ENCODE peak calls at places on chromosomes 11 and 22, in nine cellular contexts. One of them, this sample, is unnamed.

GRCh38 chr11:132228756-132229325 is 858.4 kb downstream of the NTM start:
- DNase-seq in PC-3: no peak
- DNase-seq in aorta: no peak
- DNase-seq in pancreas: no peak
- DNase-seq in RWPE1: no peak
- DNase-seq in stomach: no peak
- DNase-seq in heart right ventricle: no peak
- DNase-seq in heart left ventricle: no peak
- DNase-seq in IMR-90: peak; percentile 43
- DNase-seq in this sample: no peak

GRCh38 chr11:94089356-94089755 is 39.3 kb upstream of the PANX1 start:
- DNase-seq in PC-3: peak; percentile 16
- DNase-seq in aorta: no peak
- DNase-seq in pancreas: no peak
- DNase-seq in RWPE1: no peak
- DNase-seq in stomach: no peak
- DNase-seq in heart right ventricle: no peak
- DNase-seq in heart left ventricle: no peak
- DNase-seq in IMR-90: no peak
- DNase-seq in this sample: no peak

GRCh38 chr11:126561327-126561893 is 205.9 kb downstream of the ST3GAL4 start:
- DNase-seq in PC-3: peak; percentile 70
- DNase-seq in aorta: no peak
- DNase-seq in pancreas: peak; percentile 22
- DNase-seq in RWPE1: peak; percentile 52
- DNase-seq in stomach: no peak
- DNase-seq in heart right ventricle: peak; percentile 48
- DNase-seq in heart left ventricle: peak; percentile 18
- DNase-seq in IMR-90: peak; percentile 69
- DNase-seq in this sample: no peak

GRCh38 chr11:47335733-47336132 is 16.8 kb downstream of the MYBPC3 start:
- DNase-seq in PC-3: no peak
- DNase-seq in aorta: no peak
- DNase-seq in pancreas: no peak
- DNase-seq in RWPE1: no peak
- DNase-seq in stomach: no peak
- DNase-seq in heart right ventricle: no peak
- DNase-seq in heart left ventricle: peak; percentile 10
- DNase-seq in IMR-90: no peak
- DNase-seq in this sample: no peak

GRCh38 chr11:125886997-125887372 is 483 bp upstream of the HYLS1 start:
- DNase-seq in PC-3: peak; percentile 63
- DNase-seq in aorta: peak; percentile 58
- DNase-seq in pancreas: no peak
- DNase-seq in RWPE1: no peak
- DNase-seq in stomach: no peak
- DNase-seq in heart right ventricle: peak; percentile 31
- DNase-seq in heart left ventricle: peak; percentile 30
- DNase-seq in IMR-90: no peak
- DNase-seq in this sample: no peak

GRCh38 chr11:33857924-33858323 is 34.0 kb downstream of the LMO2 start:
- DNase-seq in PC-3: peak; percentile 78
- DNase-seq in aorta: peak; percentile 82
- DNase-seq in pancreas: peak; percentile 68
- DNase-seq in RWPE1: peak; percentile 64
- DNase-seq in stomach: peak; percentile 77
- DNase-seq in heart right ventricle: peak; percentile 80
- DNase-seq in heart left ventricle: peak; percentile 76
- DNase-seq in IMR-90: peak; percentile 54
- DNase-seq in this sample: no peak

GRCh38 chr22:48488611-48489456 is 1338.8 kb downstream of the BRD1 start:
- DNase-seq in PC-3: no peak
- DNase-seq in aorta: no peak
- DNase-seq in pancreas: no peak
- DNase-seq in RWPE1: no peak
- DNase-seq in stomach: no peak
- DNase-seq in heart right ventricle: no peak
- DNase-seq in heart left ventricle: no peak
- DNase-seq in IMR-90: no peak
- DNase-seq in this sample: no peak

GRCh38 chr11:119671561-119672015 is 57.4 kb downstream of the NECTIN1 start:
- DNase-seq in PC-3: no peak
- DNase-seq in aorta: no peak
- DNase-seq in pancreas: no peak
- DNase-seq in RWPE1: no peak
- DNase-seq in stomach: no peak
- DNase-seq in heart right ventricle: peak; percentile 63
- DNase-seq in heart left ventricle: peak; percentile 70
- DNase-seq in IMR-90: peak; percentile 55
- DNase-seq in this sample: no peak

GRCh38 chr11:88292156-88292844 is 45.2 kb downstream of the CTSC start:
- DNase-seq in PC-3: peak; percentile 85
- DNase-seq in aorta: no peak
- DNase-seq in pancreas: peak; percentile 57
- DNase-seq in RWPE1: peak; percentile 20
- DNase-seq in stomach: peak; percentile 54
- DNase-seq in heart right ventricle: peak; percentile 10
- DNase-seq in heart left ventricle: peak; percentile 13
- DNase-seq in IMR-90: peak; percentile 22
- DNase-seq in this sample: no peak

GRCh38 chr11:47305734-47306483 is 36.0 kb downstream of the MADD start:
- DNase-seq in PC-3: no peak
- DNase-seq in aorta: peak; percentile 75
- DNase-seq in pancreas: no peak
- DNase-seq in RWPE1: no peak
- DNase-seq in stomach: no peak
- DNase-seq in heart right ventricle: peak; percentile 74
- DNase-seq in heart left ventricle: peak; percentile 70
- DNase-seq in IMR-90: no peak
- DNase-seq in this sample: no peak

GRCh38 chr11:86990520-86990919 is 35.3 kb upstream of the FZD4 start:
- DNase-seq in PC-3: peak; percentile 82
- DNase-seq in aorta: no peak
- DNase-seq in pancreas: no peak
- DNase-seq in RWPE1: peak; percentile 40
- DNase-seq in stomach: no peak
- DNase-seq in heart right ventricle: no peak
- DNase-seq in heart left ventricle: no peak
- DNase-seq in IMR-90: peak; percentile 79
- DNase-seq in this sample: peak; percentile 50

GRCh38 chr22:20432244-20432686 is 5.4 kb downstream of the SCARF2 start:
- DNase-seq in PC-3: no peak
- DNase-seq in aorta: peak; percentile 12
- DNase-seq in pancreas: no peak
- DNase-seq in RWPE1: no peak
- DNase-seq in stomach: no peak
- DNase-seq in heart right ventricle: no peak
- DNase-seq in heart left ventricle: no peak
- DNase-seq in IMR-90: no peak
- DNase-seq in this sample: no peak

GRCh38 chr22:24532075-24532474 is 22.9 kb downstream of the GUCD1 start:
- DNase-seq in PC-3: no peak
- DNase-seq in aorta: no peak
- DNase-seq in pancreas: peak; percentile 47
- DNase-seq in RWPE1: no peak
- DNase-seq in stomach: no peak
- DNase-seq in heart right ventricle: no peak
- DNase-seq in heart left ventricle: no peak
- DNase-seq in IMR-90: no peak
- DNase-seq in this sample: no peak

GRCh38 chr11:21710791-21711190 is 482.1 kb upstream of the ANO5 start:
- DNase-seq in PC-3: no peak
- DNase-seq in aorta: no peak
- DNase-seq in pancreas: no peak
- DNase-seq in RWPE1: no peak
- DNase-seq in stomach: no peak
- DNase-seq in heart right ventricle: no peak
- DNase-seq in heart left ventricle: no peak
- DNase-seq in IMR-90: no peak
- DNase-seq in this sample: peak; percentile 8

GRCh38 chr11:118009821-118010737 is 23.9 kb downstream of the IL10RA start:
- DNase-seq in PC-3: no peak
- DNase-seq in aorta: no peak
- DNase-seq in pancreas: no peak
- DNase-seq in RWPE1: no peak
- DNase-seq in stomach: no peak
- DNase-seq in heart right ventricle: no peak
- DNase-seq in heart left ventricle: no peak
- DNase-seq in IMR-90: no peak
- DNase-seq in this sample: no peak

GRCh38 chr11:528815-529728 is 6.3 kb downstream of the HRAS start:
- DNase-seq in PC-3: no peak
- DNase-seq in aorta: no peak
- DNase-seq in pancreas: no peak
- DNase-seq in RWPE1: no peak
- DNase-seq in stomach: no peak
- DNase-seq in heart right ventricle: no peak
- DNase-seq in heart left ventricle: no peak
- DNase-seq in IMR-90: no peak
- DNase-seq in this sample: no peak

GRCh38 chr11:90757851-90758494 is 535.1 kb upstream of the CHORDC1 start:
- DNase-seq in PC-3: peak; percentile 82
- DNase-seq in aorta: no peak
- DNase-seq in pancreas: no peak
- DNase-seq in RWPE1: no peak
- DNase-seq in stomach: no peak
- DNase-seq in heart right ventricle: no peak
- DNase-seq in heart left ventricle: no peak
- DNase-seq in IMR-90: no peak
- DNase-seq in this sample: no peak

DNA sequence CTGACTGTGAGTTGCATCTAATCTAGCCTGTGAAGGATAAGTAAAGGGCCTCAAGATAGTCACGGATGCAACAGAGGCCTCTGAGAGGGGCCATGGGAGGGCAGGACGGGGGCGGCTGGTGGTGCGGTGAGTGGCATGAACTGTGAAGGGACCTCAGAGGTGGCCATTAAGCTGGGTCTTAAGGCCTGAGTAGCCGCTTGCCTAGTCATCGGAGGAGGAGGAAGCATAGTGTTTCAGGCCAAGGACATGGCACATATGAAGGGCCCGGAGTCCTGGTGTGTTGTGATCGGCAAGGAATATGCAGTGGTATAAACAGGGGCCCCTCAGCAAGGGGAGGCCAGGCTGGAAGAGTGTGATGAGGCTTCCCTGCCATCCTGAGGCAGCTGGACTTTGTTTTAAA is 51.8 kb downstream of the TRIOBP start:
- DNase-seq in PC-3: no peak
- DNase-seq in aorta: no peak
- DNase-seq in pancreas: no peak
- DNase-seq in RWPE1: no peak
- DNase-seq in stomach: no peak
- DNase-seq in heart right ventricle: no peak
- DNase-seq in heart left ventricle: no peak
- DNase-seq in IMR-90: no peak
- DNase-seq in this sample: no peak
- H3K27ac ChIP-seq in PC-3: peak overlapping the region; percentile 7
- H3K27ac ChIP-seq in aorta: no peak overlapping the region
- H3K27ac ChIP-seq in pancreas: peak overlapping the region; percentile 13
- H3K27ac ChIP-seq in RWPE1: peak overlapping the region; percentile 95
- H3K27ac ChIP-seq in stomach: peak overlapping the region; percentile 96
- H3K27ac ChIP-seq in heart right ventricle: peak overlapping the region; percentile 99
- H3K27ac ChIP-seq in heart left ventricle: peak overlapping the region; percentile 100
- H3K27ac ChIP-seq in IMR-90: peak overlapping the region; percentile 44
- H3K27ac ChIP-seq in this sample: peak overlapping the region; percentile 97

DNA sequence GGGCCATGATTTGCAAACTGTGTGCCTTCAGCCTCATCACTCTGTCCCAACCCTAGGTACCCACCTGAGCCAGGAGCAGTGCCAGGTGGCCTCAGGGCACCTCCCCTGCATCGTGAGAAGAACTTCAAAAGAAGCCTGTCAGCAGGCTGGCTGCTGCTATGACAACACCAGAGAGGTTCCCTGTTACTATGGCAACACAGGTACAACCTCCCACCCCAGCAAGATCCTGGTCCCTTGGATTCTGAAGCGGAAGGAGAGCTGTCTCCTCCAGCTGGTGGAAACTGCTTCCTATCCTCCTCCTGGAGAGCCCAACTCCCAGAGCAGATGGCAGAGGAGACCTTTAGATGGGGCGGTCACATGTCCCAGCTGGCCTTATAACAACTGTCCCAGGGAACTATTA is 2.9 kb downstream of the ZP1 start:
- DNase-seq in PC-3: no peak
- DNase-seq in aorta: no peak
- DNase-seq in pancreas: no peak
- DNase-seq in RWPE1: no peak
- DNase-seq in stomach: no peak
- DNase-seq in heart right ventricle: no peak
- DNase-seq in heart left ventricle: no peak
- DNase-seq in IMR-90: no peak
- DNase-seq in this sample: no peak
- H3K27ac ChIP-seq in PC-3: no peak overlapping the region
- H3K27ac ChIP-seq in aorta: no peak overlapping the region
- H3K27ac ChIP-seq in pancreas: no peak overlapping the region
- H3K27ac ChIP-seq in RWPE1: no peak overlapping the region
- H3K27ac ChIP-seq in stomach: no peak overlapping the region
- H3K27ac ChIP-seq in heart right ventricle: no peak overlapping the region
- H3K27ac ChIP-seq in heart left ventricle: no peak overlapping the region
- H3K27ac ChIP-seq in IMR-90: no peak overlapping the region
- H3K27ac ChIP-seq in this sample: no peak overlapping the region

DNA sequence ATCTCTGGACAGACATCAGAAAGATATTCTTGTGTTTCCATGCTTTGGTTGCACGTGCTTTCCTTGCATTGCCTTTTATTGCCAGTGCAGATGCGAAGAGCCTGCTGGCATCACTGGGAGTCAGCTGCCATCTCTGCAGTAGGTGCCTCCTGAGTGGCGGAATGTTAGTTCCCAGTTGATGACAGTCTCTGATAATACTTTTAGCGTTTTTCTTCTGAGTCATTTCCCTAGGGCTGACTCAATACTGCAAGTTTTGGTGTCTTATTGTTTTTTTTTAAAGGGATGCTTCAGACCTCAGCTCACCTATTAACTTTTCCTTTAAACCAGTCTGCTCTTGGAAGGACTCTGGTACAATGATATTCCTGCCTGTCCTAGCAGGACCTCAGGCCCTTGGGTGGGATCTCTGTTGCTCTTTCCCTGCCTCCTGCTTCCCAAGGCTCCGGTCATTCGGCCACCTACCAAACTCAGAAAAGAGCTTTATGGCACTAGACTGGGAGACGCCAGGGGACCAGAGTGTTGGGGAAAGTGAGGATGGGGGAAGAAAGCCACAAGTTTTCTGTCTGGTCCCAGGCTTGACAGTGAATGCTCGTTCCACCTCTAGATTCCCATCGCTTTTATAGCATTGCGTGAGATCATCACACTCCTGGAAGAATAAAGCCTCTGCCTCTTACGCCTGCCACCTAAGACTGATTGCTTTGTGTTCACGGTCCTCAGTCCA is 308.7 kb downstream of the DDX10 start:
- DNase-seq in PC-3: peak; percentile 96
- DNase-seq in aorta: no peak
- DNase-seq in pancreas: no peak
- DNase-seq in RWPE1: peak; percentile 67
- DNase-seq in stomach: no peak
- DNase-seq in heart right ventricle: no peak
- DNase-seq in heart left ventricle: no peak
- DNase-seq in IMR-90: peak; percentile 81
- DNase-seq in this sample: peak; percentile 37
- H3K27ac ChIP-seq in PC-3: peak overlapping the region; percentile 61
- H3K27ac ChIP-seq in aorta: no peak overlapping the region
- H3K27ac ChIP-seq in pancreas: no peak overlapping the region
- H3K27ac ChIP-seq in RWPE1: peak overlapping the region; percentile 67
- H3K27ac ChIP-seq in stomach: no peak overlapping the region
- H3K27ac ChIP-seq in heart right ventricle: no peak overlapping the region
- H3K27ac ChIP-seq in heart left ventricle: no peak overlapping the region
- H3K27ac ChIP-seq in IMR-90: peak overlapping the region; percentile 13
- H3K27ac ChIP-seq in this sample: peak overlapping the region; percentile 62

GRCh38 chr11:16607675-16608644 is 130.5 kb upstream of the C11orf58 start:
- DNase-seq in PC-3: no peak
- DNase-seq in aorta: peak; percentile 64
- DNase-seq in pancreas: peak; percentile 73
- DNase-seq in RWPE1: peak; percentile 55
- DNase-seq in stomach: peak; percentile 38
- DNase-seq in heart right ventricle: peak; percentile 85
- DNase-seq in heart left ventricle: peak; percentile 86
- DNase-seq in IMR-90: peak; percentile 89
- DNase-seq in this sample: peak; percentile 29
- H3K27ac ChIP-seq in PC-3: no peak overlapping the region
- H3K27ac ChIP-seq in aorta: no peak overlapping the region
- H3K27ac ChIP-seq in pancreas: peak overlapping the region; percentile 76
- H3K27ac ChIP-seq in RWPE1: peak overlapping the region; percentile 92
- H3K27ac ChIP-seq in stomach: peak overlapping the region; percentile 89
- H3K27ac ChIP-seq in heart right ventricle: peak overlapping the region; percentile 99
- H3K27ac ChIP-seq in heart left ventricle: peak overlapping the region; percentile 98
- H3K27ac ChIP-seq in IMR-90: peak overlapping the region; percentile 93
- H3K27ac ChIP-seq in this sample: no peak overlapping the region